ENCODE peak calls at places on chromosomes 6 and 20, in four cellular contexts. One of them, this sample, is unnamed.

GRCh38 chr6:150241751-150242150 is 98.9 kb downstream of the PPP1R14C start:
- DNase-seq in pancreas: no peak
- DNase-seq in cardiac fibroblast: no peak
- DNase-seq in stomach: no peak
- DNase-seq in this sample: no peak

GRCh38 chr20:32982617-32983458 is 21.4 kb downstream of the SUN5 start:
- DNase-seq in pancreas: peak
- DNase-seq in stomach: peak
- DNase-seq in cardiac fibroblast: no peak
- DNase-seq in this sample: no peak

GRCh38 chr6:157203312-157203744 is 120.0 kb downstream of the TMEM242 start:
- DNase-seq in cardiac fibroblast: no peak
- DNase-seq in pancreas: peak
- DNase-seq in stomach: no peak
- DNase-seq in this sample: no peak

GRCh38 chr6:84847349-84848160 is 83.2 kb upstream of the TBX18 start:
- DNase-seq in cardiac fibroblast: peak
- DNase-seq in pancreas: no peak
- DNase-seq in stomach: no peak
- DNase-seq in this sample: no peak

GRCh38 chr6:73487473-73487872 is 25.9 kb downstream of the MTO1 start:
- DNase-seq in cardiac fibroblast: no peak
- DNase-seq in pancreas: no peak
- DNase-seq in stomach: no peak
- DNase-seq in this sample: no peak

GRCh38 chr6:24387818-24388217 is 14.9 kb upstream of the MRS2 start:
- DNase-seq in stomach: no peak
- DNase-seq in cardiac fibroblast: no peak
- DNase-seq in pancreas: no peak
- DNase-seq in this sample: no peak

GRCh38 chr6:152124432-152125074 is 317.1 kb downstream of the ESR1 start:
- DNase-seq in cardiac fibroblast: peak
- DNase-seq in pancreas: no peak
- DNase-seq in stomach: no peak
- DNase-seq in this sample: no peak

GRCh38 chr6:100996409-100996808 is 115.3 kb upstream of the ASCC3 start:
- DNase-seq in cardiac fibroblast: no peak
- DNase-seq in pancreas: no peak
- DNase-seq in stomach: no peak
- DNase-seq in this sample: no peak

GRCh38 chr6:74609857-74610256 is 596.0 kb downstream of the COL12A1 start:
- DNase-seq in cardiac fibroblast: peak
- DNase-seq in stomach: no peak
- DNase-seq in pancreas: no peak
- DNase-seq in this sample: no peak

GRCh38 chr20:51985013-51985415 is 182.7 kb upstream of the SALL4 start:
- DNase-seq in pancreas: no peak
- DNase-seq in cardiac fibroblast: peak
- DNase-seq in stomach: no peak
- DNase-seq in this sample: no peak

GRCh38 chr20:59599941-59600340 is 4.4 kb upstream of the PHACTR3 start:
- DNase-seq in stomach: no peak
- DNase-seq in pancreas: no peak
- DNase-seq in cardiac fibroblast: no peak
- DNase-seq in this sample: no peak

GRCh38 chr20:40617594-40617993 is 71.4 kb downstream of the MAFB start:
- DNase-seq in cardiac fibroblast: no peak
- DNase-seq in stomach: no peak
- DNase-seq in pancreas: no peak
- DNase-seq in this sample: no peak

GRCh38 chr6:157035576-157035975 is 258.4 kb downstream of the ARID1B start:
- DNase-seq in stomach: no peak
- DNase-seq in cardiac fibroblast: no peak
- DNase-seq in pancreas: no peak
- DNase-seq in this sample: no peak

GRCh38 chr6:27280540-27281000 is 31.5 kb downstream of the POM121L2 start:
- DNase-seq in pancreas: no peak
- DNase-seq in cardiac fibroblast: peak
- DNase-seq in stomach: no peak
- DNase-seq in this sample: no peak

GRCh38 chr6:87945181-87945580 is 102.5 kb upstream of the SPACA1 start:
- DNase-seq in cardiac fibroblast: no peak
- DNase-seq in stomach: no peak
- DNase-seq in pancreas: no peak
- DNase-seq in this sample: no peak

GRCh38 chr6:125509477-125509876 is 207.7 kb upstream of the HDDC2 start:
- DNase-seq in cardiac fibroblast: no peak
- DNase-seq in pancreas: no peak
- DNase-seq in stomach: no peak
- DNase-seq in this sample: no peak

GRCh38 chr6:125512621-125513020 is 210.9 kb upstream of the HDDC2 start:
- DNase-seq in stomach: no peak
- DNase-seq in cardiac fibroblast: peak
- DNase-seq in pancreas: no peak
- DNase-seq in this sample: no peak

GRCh38 chr6:125508793-125509192 is 207.0 kb upstream of the HDDC2 start:
- DNase-seq in cardiac fibroblast: no peak
- DNase-seq in stomach: no peak
- DNase-seq in pancreas: no peak
- DNase-seq in this sample: no peak

GRCh38 chr6:125511809-125512341 is 210.1 kb upstream of the HDDC2 start:
- DNase-seq in pancreas: no peak
- DNase-seq in cardiac fibroblast: peak
- DNase-seq in stomach: no peak
- DNase-seq in this sample: no peak

DNA sequence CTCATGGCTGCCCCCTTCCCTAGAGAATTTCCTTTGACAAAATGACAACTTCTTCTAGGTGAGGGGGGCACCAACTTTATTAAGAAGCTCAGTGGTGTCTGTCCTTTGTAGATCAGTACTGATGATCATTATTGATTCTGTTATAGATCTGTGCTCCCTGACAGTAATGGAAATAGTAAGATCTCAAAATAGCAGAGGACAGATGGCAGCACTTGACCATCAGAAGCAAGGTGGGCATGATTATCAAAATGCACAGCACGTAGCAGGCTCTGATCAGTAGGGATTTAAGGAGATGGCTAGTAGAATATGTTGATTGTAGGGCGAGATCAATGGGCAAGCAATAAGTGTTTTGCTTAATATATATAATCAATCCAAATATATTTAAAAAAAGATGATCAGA is 208.6 kb upstream of the HDDC2 start:
- DNase-seq in pancreas: no peak
- DNase-seq in stomach: no peak
- DNase-seq in cardiac fibroblast: no peak
- DNase-seq in this sample: no peak
- TF ChIP-seq CTCF in pancreas: no peak
- TF ChIP-seq CTCF in stomach: no peak
- TF ChIP-seq CTCF in cardiac fibroblast: no peak
- TF ChIP-seq CTCF in this sample: no peak

DNA sequence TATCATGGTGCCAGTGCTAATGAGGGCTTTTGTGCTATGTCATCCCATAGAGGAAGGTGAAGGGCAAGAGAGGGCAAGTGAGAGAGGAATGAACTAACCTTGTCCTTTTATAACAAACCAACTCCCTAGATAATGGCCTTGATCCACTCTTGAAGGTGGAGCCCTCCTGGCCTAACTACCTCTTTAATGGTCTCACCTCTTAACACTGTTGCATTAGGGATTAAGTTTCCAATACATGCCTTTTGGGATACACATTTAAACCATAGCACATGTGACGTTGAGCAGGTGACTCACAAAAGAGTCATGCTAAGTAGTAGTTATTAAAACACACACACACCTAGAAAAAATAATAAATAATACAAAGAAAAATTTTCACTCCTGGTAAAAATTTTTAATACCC is 36.9 kb downstream of the CCN2 start:
- DNase-seq in cardiac fibroblast: peak
- DNase-seq in pancreas: no peak
- DNase-seq in stomach: no peak
- DNase-seq in this sample: no peak
- TF ChIP-seq CTCF in cardiac fibroblast: no peak
- TF ChIP-seq CTCF in pancreas: no peak
- TF ChIP-seq CTCF in stomach: no peak
- TF ChIP-seq CTCF in this sample: no peak

GRCh38 chr6:52966101-52966500 is 29.0 kb downstream of the GSTA4 start:
- DNase-seq in pancreas: no peak
- DNase-seq in stomach: no peak
- DNase-seq in cardiac fibroblast: no peak
- DNase-seq in this sample: no peak
- TF ChIP-seq CTCF in pancreas: no peak
- TF ChIP-seq CTCF in stomach: no peak
- TF ChIP-seq CTCF in cardiac fibroblast: no peak
- TF ChIP-seq CTCF in this sample: no peak

DNA sequence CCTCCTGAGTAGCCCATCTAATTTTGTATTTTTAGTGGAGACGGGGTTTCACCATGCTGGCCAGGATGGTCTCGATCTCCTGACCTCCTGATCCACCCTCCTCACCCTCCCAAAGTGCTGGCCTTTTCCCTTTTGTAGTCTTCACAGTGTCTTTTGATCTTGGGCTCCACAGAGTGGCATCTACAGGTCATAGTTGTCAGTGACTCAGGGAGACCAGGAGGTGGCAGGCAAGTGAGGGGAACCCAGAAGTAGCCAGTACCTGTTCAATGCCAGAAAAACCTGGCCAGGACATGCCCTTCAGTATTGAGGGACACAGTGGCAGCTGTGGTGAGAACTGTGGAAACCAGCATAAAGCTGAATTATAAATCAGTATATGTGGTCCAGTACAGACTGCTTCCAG is 19.6 kb downstream of the RPP21 start:
- DNase-seq in cardiac fibroblast: no peak
- DNase-seq in pancreas: no peak
- DNase-seq in stomach: no peak
- DNase-seq in this sample: no peak
- TF ChIP-seq CTCF in cardiac fibroblast: no peak
- TF ChIP-seq CTCF in pancreas: no peak
- TF ChIP-seq CTCF in stomach: no peak
- TF ChIP-seq CTCF in this sample: no peak

DNA sequence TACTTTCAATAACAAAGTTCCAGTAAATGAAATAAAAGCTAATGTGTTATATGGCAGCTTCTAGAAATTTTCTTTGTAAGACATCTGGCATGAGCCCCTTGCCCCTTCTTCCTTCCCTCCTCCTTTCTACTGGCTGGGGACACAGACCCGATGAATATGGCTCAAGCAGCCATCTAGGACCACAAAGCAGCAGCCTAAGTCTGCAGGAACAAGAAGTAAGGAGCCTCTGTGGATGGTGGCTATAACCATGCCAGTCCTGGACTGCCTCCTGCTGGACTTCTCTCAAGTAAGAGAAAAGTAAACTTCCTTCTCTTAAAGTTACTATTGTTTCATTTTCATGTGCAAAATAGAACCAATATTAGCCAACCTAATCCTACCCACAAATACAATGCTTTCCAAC is 114.9 kb upstream of the DST start:
- DNase-seq in stomach: peak
- DNase-seq in cardiac fibroblast: peak
- DNase-seq in pancreas: no peak
- DNase-seq in this sample: no peak
- TF ChIP-seq CTCF in stomach: peak
- TF ChIP-seq CTCF in cardiac fibroblast: peak
- TF ChIP-seq CTCF in pancreas: no peak
- TF ChIP-seq CTCF in this sample: no peak

GRCh38 chr20:779771-780170 is 11.5 kb upstream of the SLC52A3 start:
- DNase-seq in stomach: peak
- DNase-seq in cardiac fibroblast: no peak
- DNase-seq in pancreas: no peak
- DNase-seq in this sample: no peak
- TF ChIP-seq CTCF in stomach: no peak
- TF ChIP-seq CTCF in cardiac fibroblast: no peak
- TF ChIP-seq CTCF in pancreas: no peak
- TF ChIP-seq CTCF in this sample: no peak